ENCODE peak calls at places on chromosomes 1 and 21, in nine cellular contexts. L is heart right ventricle; X is activated CD8-positive, alpha-beta memory T cell treated with anti-CD3 and anti-CD28 coated beads for 24 hours; C is stimulated activated CD4-positive, alpha-beta T cell treated with anti-CD3 and anti-CD28 coated beads, Interleukin-15, amount 100 ng/mL, for 1 hour; M is heart left ventricle; K is amygdala; R is kidney glomerular epithelial cell; O is activated CD8-positive, alpha-beta T cell treated with anti-CD3 and anti-CD28 coated beads for 36 hours; Z is K562. W is an unnamed sample.

GRCh38 chr1:192927496-192927895 is 118.7 kb downstream of the RGS2 start:
- DNase-seq in L (no peak), X (no peak), C (no peak), M (no peak), K (no peak), R (no peak), O (no peak), Z (no peak), W (no peak)

GRCh38 chr1:100415217-100415778 is 63.0 kb downstream of the CDC14A start:
- DNase-seq in L (no peak), X (no peak), C (no peak), M (no peak), K (no peak), R (no peak), O (no peak), Z (no peak), W (no peak)

GRCh38 chr1:23485002-23485332 is 988 bp upstream of the ASAP3 start:
- DNase-seq in L (no peak), X (no peak), C (no peak), M (no peak), K (no peak), R (no peak), O (no peak), Z (no peak), W (no peak)

GRCh38 chr21:28971171-28971570 is 21.5 kb downstream of the LTN1 start:
- DNase-seq in L (no peak), X (no peak), C (no peak), M (no peak), K (no peak), R (no peak), O (no peak), Z (no peak), W (no peak)

GRCh38 chr1:32339363-32339978 is 3.4 kb upstream of the MARCKSL1 start:
- DNase-seq in L (no peak), X (no peak), C (no peak), M (no peak), K (no peak), R (no peak), O (peak), Z (no peak), W (no peak)

GRCh38 chr1:46941135-46941694 is at the start of gene CYP4A11:
- DNase-seq in L (no peak), X (no peak), C (no peak), M (no peak), K (no peak), R (no peak), O (no peak), Z (no peak), W (no peak)

GRCh38 chr1:46406881-46407608 is 12.9 kb downstream of the FAAH start:
- DNase-seq in L (no peak), X (no peak), C (no peak), M (no peak), K (no peak), R (no peak), O (no peak), Z (no peak), W (no peak)

GRCh38 chr1:235657269-235657668 is 7.7 kb upstream of the GNG4 start:
- DNase-seq in L (no peak), X (no peak), C (no peak), M (no peak), K (no peak), R (no peak), O (no peak), Z (no peak), W (no peak)

GRCh38 chr1:113058861-113059441 is 14.0 kb upstream of the LRIG2 start:
- DNase-seq in L (no peak), X (no peak), C (no peak), M (no peak), K (no peak), R (no peak), O (no peak), Z (peak), W (no peak)